ENCODE peak calls at places on chromosomes 5 and 9, in eight cellular contexts. Z is brain microvascular endothelial cell, E is left ventricle myocardium inferior, B is tibial artery, N is neural progenitor cell, X is cardiac fibroblast, H is SK-N-SH, C is A673. I is an unnamed sample.

GRCh38 chr5:26757941-26758340 is 280.4 kb downstream of the CDH9 start:
- DNase-seq in Z (no peak), E (no peak), X (no peak), C (no peak), B (no peak), H (no peak), N (no peak), I (no peak)

GRCh38 chr9:105146677-105147076 is 97.8 kb upstream of the SLC44A1 start:
- DNase-seq in H (peak), B (no peak), Z (no peak), N (no peak), X (no peak), E (no peak), C (no peak), I (no peak)

GRCh38 chr9:107819772-107820171 is 330.2 kb upstream of the KLF4 start:
- DNase-seq in B (no peak), C (no peak), X (no peak), H (no peak), Z (no peak), E (no peak), N (peak), I (no peak)

GRCh38 chr5:157108961-157109360 is at the start of gene HAVCR2:
- DNase-seq in B (peak), C (no peak), H (no peak), E (no peak), N (no peak), Z (no peak), X (no peak), I (no peak)

GRCh38 chr9:76835571-76836283 is 70.2 kb downstream of the PRUNE2 start:
- DNase-seq in C (no peak), X (peak), B (no peak), Z (peak), E (no peak), H (no peak), N (no peak), I (peak)

GRCh38 chr5:27944471-27944870 is 906.1 kb upstream of the CDH9 start:
- DNase-seq in X (no peak), B (no peak), N (no peak), E (no peak), C (no peak), H (no peak), Z (peak), I (no peak)

GRCh38 chr5:88140396-88140862 is 128.2 kb downstream of the TMEM161B start:
- DNase-seq in B (no peak), C (no peak), Z (no peak), H (no peak), N (peak), E (no peak), X (no peak), I (no peak)

GRCh38 chr9:1722404-1722803 is 292.7 kb upstream of the SMARCA2 start:
- DNase-seq in B (no peak), N (no peak), H (no peak), C (no peak), Z (no peak), E (no peak), X (no peak), I (no peak)

GRCh38 chr5:72231989-72232703 is 87.9 kb downstream of the MRPS27 start:
- DNase-seq in X (no peak), C (no peak), E (no peak), H (no peak), Z (no peak), N (no peak), B (no peak), I (peak)

GRCh38 chr9:21097817-21098216 is 20.1 kb upstream of the IFNB1 start:
- DNase-seq in H (no peak), B (no peak), E (no peak), C (no peak), Z (no peak), X (no peak), N (no peak), I (no peak)

GRCh38 chr9:109417054-109417453 is 81.1 kb downstream of the PTPN3 start:
- DNase-seq in C (no peak), B (no peak), E (no peak), X (no peak), N (no peak), Z (no peak), H (no peak), I (no peak)

DNA sequence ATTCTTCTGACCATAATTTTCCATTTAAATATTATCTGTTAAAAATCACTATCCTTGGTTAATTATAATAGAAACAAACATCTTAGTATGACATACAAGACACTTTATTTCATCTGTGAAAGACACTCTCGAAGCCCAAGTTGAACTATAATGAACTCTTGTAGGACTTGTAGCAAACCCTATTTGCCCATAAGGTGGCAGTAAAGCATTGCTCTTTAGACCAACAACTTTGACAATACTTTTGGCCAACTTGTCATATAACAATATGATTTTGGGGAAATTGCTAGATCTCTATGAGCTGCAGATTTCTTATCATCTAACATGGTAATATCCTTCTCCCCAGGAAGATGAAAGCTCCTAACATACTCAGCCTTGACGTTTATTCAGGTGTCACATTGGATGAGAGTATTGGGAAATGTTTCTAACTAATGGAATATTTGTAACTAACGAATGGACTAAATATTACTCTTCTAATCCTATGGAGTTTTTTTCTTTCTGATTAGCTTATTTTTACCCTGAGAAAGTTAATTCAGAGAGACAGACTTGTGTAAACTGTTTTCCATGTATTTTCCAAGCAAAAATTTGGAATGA is 11.0 kb downstream of the SPINK14 start:
- DNase-seq in Z (peak), E (no peak), X (peak), H (peak), B (no peak), N (peak), C (peak), I (peak)
- TF ChIP-seq CTCF in Z (peak), E (peak), X (peak), H (peak), B (peak), N (peak), C (peak), I (peak)

GRCh38 chr5:139575313-139575646 is 14.1 kb downstream of the UBE2D2 start:
- DNase-seq in B (no peak), C (no peak), E (no peak), X (no peak), N (no peak), Z (no peak), H (no peak), I (no peak)
- H3K4me3 ChIP-seq in B (no peak), C (no peak), E (no peak), X (no peak), N (no peak), Z (no peak), H (no peak), I (no peak)

GRCh38 chr9:14768561-14769234 is 46.2 kb upstream of the CER1 start:
- DNase-seq in H (peak), X (peak), C (peak), N (peak), B (no peak), Z (peak), E (no peak), I (peak)

GRCh38 chr9:14770592-14770991 is 48.1 kb upstream of the CER1 start:
- DNase-seq in C (no peak), Z (no peak), N (no peak), E (no peak), X (no peak), B (no peak), H (no peak), I (no peak)

GRCh38 chr9:14766299-14766698 is 43.8 kb upstream of the CER1 start:
- DNase-seq in N (no peak), H (no peak), C (no peak), B (no peak), X (peak), E (no peak), Z (no peak), I (no peak)

GRCh38 chr9:14769235-14769580 is 46.7 kb upstream of the CER1 start:
- DNase-seq in C (peak), H (no peak), B (no peak), N (peak), Z (peak), X (peak), E (no peak), I (peak)
- TF ChIP-seq CTCF in C (peak), H (peak), B (no peak), N (peak), Z (peak), X (peak), E (no peak), I (peak)

GRCh38 chr9:130140701-130141100 is 31.5 kb upstream of the NCS1 start:
- DNase-seq in X (no peak), Z (no peak), N (no peak), E (no peak), C (no peak), B (no peak), H (no peak), I (no peak)

GRCh38 chr9:130139251-130139650 is 33.0 kb upstream of the NCS1 start:
- DNase-seq in B (no peak), N (no peak), H (no peak), X (no peak), C (no peak), E (no peak), Z (no peak), I (no peak)

GRCh38 chr9:130138791-130139190 is 33.4 kb upstream of the NCS1 start:
- DNase-seq in Z (peak), N (no peak), C (no peak), H (no peak), X (peak), E (peak), B (peak), I (peak)

GRCh38 chr9:130137081-130137869 is 34.9 kb upstream of the NCS1 start:
- DNase-seq in H (no peak), C (no peak), N (no peak), B (no peak), X (no peak), Z (no peak), E (no peak), I (no peak)

GRCh38 chr9:130137870-130138653 is 34.1 kb upstream of the NCS1 start:
- DNase-seq in E (peak), H (no peak), X (peak), Z (peak), C (no peak), N (peak), B (peak), I (peak)
- H3K4me3 ChIP-seq in E (no peak), H (no peak), X (no peak), Z (no peak), C (no peak), N (no peak), B (no peak), I (peak)

GRCh38 chr9:112925058-112925641 is 34.5 kb upstream of the SLC46A2 start:
- DNase-seq in N (peak), C (peak), E (no peak), Z (peak), X (peak), B (no peak), H (peak), I (peak)
- TF ChIP-seq CTCF in N (peak), C (peak), E (peak), Z (peak), X (peak), B (peak), H (peak), I (peak)

GRCh38 chr9:131391504-131391903 is 2.4 kb upstream of the PRRC2B start:
- DNase-seq in N (no peak), H (no peak), Z (no peak), E (no peak), X (no peak), B (no peak), C (no peak), I (no peak)
- H3K4me3 ChIP-seq in N (no peak), H (no peak), Z (no peak), E (no peak), X (no peak), B (no peak), C (no peak), I (no peak)

GRCh38 chr9:123320814-123321213 is 35.2 kb upstream of the CRB2 start:
- DNase-seq in N (peak), B (no peak), Z (no peak), H (no peak), E (no peak), C (no peak), X (no peak), I (no peak)
- TF ChIP-seq CTCF in N (peak), B (no peak), Z (no peak), H (no peak), E (no peak), C (no peak), X (no peak), I (no peak)

GRCh38 chr5:150498971-150499370 is 9.0 kb upstream of the NDST1 start:
- DNase-seq in Z (no peak), X (no peak), B (no peak), E (no peak), N (no peak), C (no peak), H (no peak), I (no peak)
- H3K4me3 ChIP-seq in Z (no peak), X (peak), B (no peak), E (no peak), N (peak), C (no peak), H (no peak), I (no peak)

I was measured in fibroblast of the aortic adventitia.